ENCODE peak calls at places on chromosomes 13 and 19, in nine cellular contexts. S is uterus, N is left lung, A is breast epithelium, T is ovary, O is A673, D is GM06990, G is gastrocnemius medialis, P is AG04450. F is an unnamed sample. For H3K27me3, the result is how much of the 10 kb centered on the place peaks cover.

GRCh38 chr13:105918842-105919741 is 616.4 kb downstream of the EFNB2 start:
- DNase-seq in O (peak), G (no peak), S (no peak), N (no peak), T (no peak), D (no peak), A (no peak), P (no peak), F (peak)

GRCh38 chr13:66329988-66330429 is 900.1 kb downstream of the PCDH9 start:
- DNase-seq in N (no peak), D (no peak), T (no peak), A (no peak), O (peak), S (no peak), P (no peak), G (no peak), F (no peak)

GRCh38 chr19:38736413-38737280 is 7.6 kb downstream of the CAPN12 start:
- DNase-seq in S (peak), T (peak), O (peak), A (peak), G (no peak), D (peak), P (no peak), N (peak), F (peak)

GRCh38 chr13:111519490-111520170 is 199.2 kb downstream of the TEX29 start:
- DNase-seq in G (no peak), P (no peak), A (peak), D (no peak), O (no peak), T (no peak), S (no peak), N (no peak), F (no peak)

GRCh38 chr13:30338331-30338851 is 31.0 kb upstream of the KATNAL1 start:
- DNase-seq in S (no peak), A (no peak), O (no peak), G (no peak), N (no peak), D (no peak), T (no peak), P (no peak), F (peak)

GRCh38 chr19:51127755-51128154 is 3.0 kb downstream of the SIGLEC9 start:
- DNase-seq in A (no peak), S (no peak), G (peak), P (no peak), D (no peak), N (peak), T (no peak), O (no peak), F (no peak)

GRCh38 chr13:31945202-31945978 is 86.2 kb upstream of the FRY start:
- DNase-seq in A (peak), T (no peak), P (no peak), O (peak), S (peak), G (peak), N (peak), D (no peak), F (peak)

GRCh38 chr13:29817604-29818378 is 32.6 kb downstream of the UBL3 start:
- DNase-seq in D (peak), P (no peak), G (no peak), O (no peak), A (no peak), S (no peak), T (no peak), N (no peak), F (no peak)

GRCh38 chr19:39415111-39416046 is 2.9 kb downstream of the PLEKHG2 start:
- DNase-seq in T (no peak), N (no peak), G (no peak), P (no peak), O (no peak), D (no peak), A (no peak), S (peak), F (no peak)

GRCh38 chr13:28540612-28541011 is 45.7 kb upstream of the FLT1 start:
- DNase-seq in D (no peak), G (no peak), A (no peak), S (no peak), N (no peak), T (no peak), P (no peak), O (no peak), F (peak)

GRCh38 chr19:1333789-1334188 is 48.1 kb downstream of the EFNA2 start:
- DNase-seq in P (no peak), T (no peak), O (peak), S (no peak), N (no peak), G (no peak), A (no peak), D (no peak), F (no peak)

GRCh38 chr19:8504171-8504570 is 1.7 kb upstream of the PRAM1 start:
- DNase-seq in N (no peak), D (no peak), P (no peak), S (no peak), T (no peak), A (no peak), G (no peak), O (no peak), F (no peak)

GRCh38 chr19:39408392-39409206 is 2.0 kb downstream of the ZFP36 start:
- DNase-seq in S (peak), D (no peak), T (peak), A (no peak), G (peak), O (no peak), P (no peak), N (no peak), F (peak)

DNA sequence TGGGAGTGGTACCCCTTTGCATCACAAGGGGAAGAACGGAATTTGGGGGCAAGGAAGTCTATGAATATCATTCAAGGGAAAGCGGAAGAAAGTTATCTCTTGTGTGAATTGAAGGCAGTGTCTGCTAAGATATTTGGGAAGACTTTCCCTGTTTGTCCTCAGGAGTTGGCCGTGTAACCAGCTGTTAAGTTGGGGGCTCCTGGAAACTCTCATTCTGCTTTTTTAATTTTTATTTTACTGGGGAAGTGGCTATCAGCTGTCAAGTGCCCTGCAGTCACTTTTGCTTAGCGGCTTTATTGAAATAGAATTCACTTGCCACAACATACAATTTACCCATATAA is 2.9 kb downstream of the UPF1 start:
- DNase-seq in P (no peak), G (no peak), T (no peak), N (no peak), A (no peak), O (no peak), D (no peak), S (no peak), F (no peak)
- H3K4me3 ChIP-seq in P (peak), G (no peak), T (no peak), N (no peak), A (peak), O (no peak), D (peak), S (no peak), F (no peak)

GRCh38 chr19:3554254-3555083 is 2.9 kb downstream of the MFSD12 start:
- DNase-seq in D (no peak), P (no peak), A (no peak), N (no peak), G (no peak), S (no peak), T (no peak), O (no peak), F (no peak)

GRCh38 chr19:3557461-3558248 is at the start of gene MFSD12:
- DNase-seq in S (peak), P (peak), O (peak), D (peak), T (peak), G (peak), N (peak), A (peak), F (peak)

GRCh38 chr19:3555653-3556422 is 1.5 kb downstream of the MFSD12 start:
- DNase-seq in N (no peak), P (no peak), T (no peak), D (no peak), A (no peak), G (no peak), S (no peak), O (no peak), F (no peak)

GRCh38 chr19:3556423-3556977 is 886 bp downstream of the MFSD12 start:
- DNase-seq in P (no peak), G (no peak), T (no peak), N (no peak), O (no peak), S (no peak), D (no peak), A (no peak), F (no peak)

GRCh38 chr19:3556978-3557460 is 367 bp downstream of the MFSD12 start:
- DNase-seq in D (peak), S (no peak), N (no peak), P (no peak), G (peak), T (peak), O (no peak), A (no peak), F (peak)
- TF ChIP-seq CTCF in D (no peak), S (peak), N (no peak), P (no peak), G (peak), T (peak), O (no peak), A (no peak), F (peak)

DNA sequence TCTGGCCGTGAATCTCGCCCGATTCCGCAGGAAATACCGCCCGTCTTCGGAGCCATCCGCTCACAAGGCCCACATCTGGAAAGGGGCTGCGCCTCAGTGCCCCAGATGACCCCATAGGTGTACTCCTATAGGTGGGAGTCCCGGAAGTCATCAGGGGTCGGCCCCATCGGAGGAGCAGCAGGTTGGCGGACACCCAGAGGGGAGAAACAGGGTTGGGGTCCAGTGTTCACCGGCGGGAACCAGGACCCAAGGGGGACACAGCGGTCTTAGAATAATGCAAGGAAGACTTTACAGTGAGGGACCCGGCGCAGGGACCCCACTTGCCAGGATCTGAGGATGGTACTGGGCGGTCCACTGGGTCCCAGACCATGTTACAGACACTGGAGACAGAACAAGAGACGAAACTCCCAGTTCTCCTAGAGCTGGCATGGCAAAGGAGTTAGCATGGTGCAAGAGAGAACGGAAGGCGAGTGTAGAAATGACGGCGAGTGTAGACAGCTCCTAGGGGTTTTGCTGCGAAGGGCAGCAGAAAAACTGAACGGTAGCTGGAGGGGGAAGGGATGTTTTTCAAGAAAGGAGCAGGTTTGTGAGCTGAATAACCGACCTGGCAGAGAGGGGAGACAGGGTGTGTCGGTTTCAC is 4.2 kb upstream of the RGL3 start:
- DNase-seq in T (no peak), O (no peak), G (no peak), N (no peak), D (no peak), A (no peak), S (no peak), P (no peak), F (no peak)
- H3K27me3 ChIP-seq in T (under half), O (under half), G (half or more), N (half or more), D (under half), A (under half), S (under half), P (half or more), F (under half)

GRCh38 chr13:72536668-72537399 is 190.6 kb downstream of the MZT1 start:
- DNase-seq in O (no peak), G (no peak), T (peak), A (no peak), N (no peak), P (no peak), D (no peak), S (no peak), F (no peak)
- H3K4me3 ChIP-seq in O (no peak), G (no peak), T (no peak), A (no peak), N (no peak), P (no peak), D (no peak), S (no peak), F (no peak)

F was measured in bronchial epithelial cell.